ENCODE peak calls at places on chromosome 17, in eight cellular contexts. One of them, this sample, is unnamed.

GRCh38 chr17:18069101-18069500 is 18.6 kb upstream of the DRG2 start:
- DNase-seq in adipocyte: no peak
- DNase-seq in HTR-8/SVneo: no peak
- DNase-seq in stimulated activated CD4-positive, alpha-beta T cell treated with anti-CD3 and anti-CD28 coated beads, TNF-alpha, amount 100 ng/mL, for 1 hour: no peak
- DNase-seq in NAMALWA: no peak
- DNase-seq in neural progenitor cell: no peak
- DNase-seq in stimulated activated CD8-positive, alpha-beta memory T cell treated with anti-CD3 and anti-CD28 coated beads, Interleukin-12 subunit alpha, Interleukin-12 subunit beta, amount 100 ng/mL, for 1 hour: no peak
- DNase-seq in lower lobe of right lung: no peak
- DNase-seq in this sample: no peak

GRCh38 chr17:80017226-80018010 is 18.3 kb downstream of the TBC1D16 start:
- DNase-seq in lower lobe of right lung: no peak
- DNase-seq in NAMALWA: no peak
- DNase-seq in adipocyte: no peak
- DNase-seq in stimulated activated CD4-positive, alpha-beta T cell treated with anti-CD3 and anti-CD28 coated beads, TNF-alpha, amount 100 ng/mL, for 1 hour: no peak
- DNase-seq in neural progenitor cell: no peak
- DNase-seq in stimulated activated CD8-positive, alpha-beta memory T cell treated with anti-CD3 and anti-CD28 coated beads, Interleukin-12 subunit alpha, Interleukin-12 subunit beta, amount 100 ng/mL, for 1 hour: no peak
- DNase-seq in HTR-8/SVneo: no peak
- DNase-seq in this sample: no peak

GRCh38 chr17:19833914-19834313 is 33.8 kb downstream of the ULK2 start:
- DNase-seq in HTR-8/SVneo: no peak
- DNase-seq in stimulated activated CD4-positive, alpha-beta T cell treated with anti-CD3 and anti-CD28 coated beads, TNF-alpha, amount 100 ng/mL, for 1 hour: no peak
- DNase-seq in neural progenitor cell: no peak
- DNase-seq in adipocyte: no peak
- DNase-seq in stimulated activated CD8-positive, alpha-beta memory T cell treated with anti-CD3 and anti-CD28 coated beads, Interleukin-12 subunit alpha, Interleukin-12 subunit beta, amount 100 ng/mL, for 1 hour: no peak
- DNase-seq in lower lobe of right lung: no peak
- DNase-seq in NAMALWA: no peak
- DNase-seq in this sample: no peak

GRCh38 chr17:75088902-75089417 is 1.2 kb downstream of the SLC16A5 start:
- DNase-seq in stimulated activated CD4-positive, alpha-beta T cell treated with anti-CD3 and anti-CD28 coated beads, TNF-alpha, amount 100 ng/mL, for 1 hour: no peak
- DNase-seq in lower lobe of right lung: no peak
- DNase-seq in stimulated activated CD8-positive, alpha-beta memory T cell treated with anti-CD3 and anti-CD28 coated beads, Interleukin-12 subunit alpha, Interleukin-12 subunit beta, amount 100 ng/mL, for 1 hour: no peak
- DNase-seq in neural progenitor cell: no peak
- DNase-seq in adipocyte: no peak
- DNase-seq in HTR-8/SVneo: no peak
- DNase-seq in NAMALWA: no peak
- DNase-seq in this sample: no peak

GRCh38 chr17:45946841-45947256 is 52.2 kb upstream of the STH start:
- DNase-seq in neural progenitor cell: no peak
- DNase-seq in HTR-8/SVneo: no peak
- DNase-seq in lower lobe of right lung: no peak
- DNase-seq in stimulated activated CD4-positive, alpha-beta T cell treated with anti-CD3 and anti-CD28 coated beads, TNF-alpha, amount 100 ng/mL, for 1 hour: no peak
- DNase-seq in stimulated activated CD8-positive, alpha-beta memory T cell treated with anti-CD3 and anti-CD28 coated beads, Interleukin-12 subunit alpha, Interleukin-12 subunit beta, amount 100 ng/mL, for 1 hour: no peak
- DNase-seq in NAMALWA: peak; percentile 13
- DNase-seq in adipocyte: peak; percentile 7
- DNase-seq in this sample: peak; percentile 12

GRCh38 chr17:9446528-9446927 is 129.1 kb downstream of the STX8 start:
- DNase-seq in HTR-8/SVneo: no peak
- DNase-seq in stimulated activated CD8-positive, alpha-beta memory T cell treated with anti-CD3 and anti-CD28 coated beads, Interleukin-12 subunit alpha, Interleukin-12 subunit beta, amount 100 ng/mL, for 1 hour: no peak
- DNase-seq in neural progenitor cell: no peak
- DNase-seq in adipocyte: no peak
- DNase-seq in lower lobe of right lung: no peak
- DNase-seq in NAMALWA: no peak
- DNase-seq in stimulated activated CD4-positive, alpha-beta T cell treated with anti-CD3 and anti-CD28 coated beads, TNF-alpha, amount 100 ng/mL, for 1 hour: no peak
- DNase-seq in this sample: peak; percentile 20

GRCh38 chr17:35791681-35792350 is 3.6 kb downstream of the MMP28 start:
- DNase-seq in lower lobe of right lung: no peak
- DNase-seq in adipocyte: no peak
- DNase-seq in NAMALWA: no peak
- DNase-seq in HTR-8/SVneo: no peak
- DNase-seq in stimulated activated CD4-positive, alpha-beta T cell treated with anti-CD3 and anti-CD28 coated beads, TNF-alpha, amount 100 ng/mL, for 1 hour: no peak
- DNase-seq in stimulated activated CD8-positive, alpha-beta memory T cell treated with anti-CD3 and anti-CD28 coated beads, Interleukin-12 subunit alpha, Interleukin-12 subunit beta, amount 100 ng/mL, for 1 hour: no peak
- DNase-seq in neural progenitor cell: no peak
- DNase-seq in this sample: no peak

GRCh38 chr17:82840431-82840831 is 609 bp upstream of the ZNF750 start:
- DNase-seq in neural progenitor cell: peak; percentile 40
- DNase-seq in NAMALWA: no peak
- DNase-seq in HTR-8/SVneo: no peak
- DNase-seq in stimulated activated CD4-positive, alpha-beta T cell treated with anti-CD3 and anti-CD28 coated beads, TNF-alpha, amount 100 ng/mL, for 1 hour: no peak
- DNase-seq in adipocyte: no peak
- DNase-seq in lower lobe of right lung: no peak
- DNase-seq in stimulated activated CD8-positive, alpha-beta memory T cell treated with anti-CD3 and anti-CD28 coated beads, Interleukin-12 subunit alpha, Interleukin-12 subunit beta, amount 100 ng/mL, for 1 hour: no peak
- DNase-seq in this sample: no peak

GRCh38 chr17:9541718-9542117 is 33.9 kb downstream of the STX8 start:
- DNase-seq in adipocyte: no peak
- DNase-seq in NAMALWA: no peak
- DNase-seq in stimulated activated CD4-positive, alpha-beta T cell treated with anti-CD3 and anti-CD28 coated beads, TNF-alpha, amount 100 ng/mL, for 1 hour: no peak
- DNase-seq in HTR-8/SVneo: no peak
- DNase-seq in stimulated activated CD8-positive, alpha-beta memory T cell treated with anti-CD3 and anti-CD28 coated beads, Interleukin-12 subunit alpha, Interleukin-12 subunit beta, amount 100 ng/mL, for 1 hour: no peak
- DNase-seq in neural progenitor cell: no peak
- DNase-seq in lower lobe of right lung: no peak
- DNase-seq in this sample: no peak

GRCh38 chr17:65914784-65915342 is 277.1 kb downstream of the CEP112 start:
- DNase-seq in adipocyte: no peak
- DNase-seq in stimulated activated CD4-positive, alpha-beta T cell treated with anti-CD3 and anti-CD28 coated beads, TNF-alpha, amount 100 ng/mL, for 1 hour: no peak
- DNase-seq in HTR-8/SVneo: no peak
- DNase-seq in lower lobe of right lung: no peak
- DNase-seq in neural progenitor cell: no peak
- DNase-seq in NAMALWA: peak; percentile 6
- DNase-seq in stimulated activated CD8-positive, alpha-beta memory T cell treated with anti-CD3 and anti-CD28 coated beads, Interleukin-12 subunit alpha, Interleukin-12 subunit beta, amount 100 ng/mL, for 1 hour: no peak
- DNase-seq in this sample: peak; percentile 11

GRCh38 chr17:27407916-27408846 is 48.1 kb upstream of the KSR1 start:
- DNase-seq in neural progenitor cell: peak; percentile 37
- DNase-seq in lower lobe of right lung: no peak
- DNase-seq in adipocyte: peak; percentile 88
- DNase-seq in stimulated activated CD8-positive, alpha-beta memory T cell treated with anti-CD3 and anti-CD28 coated beads, Interleukin-12 subunit alpha, Interleukin-12 subunit beta, amount 100 ng/mL, for 1 hour: no peak
- DNase-seq in stimulated activated CD4-positive, alpha-beta T cell treated with anti-CD3 and anti-CD28 coated beads, TNF-alpha, amount 100 ng/mL, for 1 hour: no peak
- DNase-seq in HTR-8/SVneo: peak; percentile 57
- DNase-seq in NAMALWA: no peak
- DNase-seq in this sample: peak; percentile 80

GRCh38 chr17:17503566-17504130 is 7.5 kb upstream of the RASD1 start:
- DNase-seq in neural progenitor cell: no peak
- DNase-seq in adipocyte: no peak
- DNase-seq in lower lobe of right lung: peak; percentile 31
- DNase-seq in stimulated activated CD8-positive, alpha-beta memory T cell treated with anti-CD3 and anti-CD28 coated beads, Interleukin-12 subunit alpha, Interleukin-12 subunit beta, amount 100 ng/mL, for 1 hour: no peak
- DNase-seq in HTR-8/SVneo: no peak
- DNase-seq in NAMALWA: no peak
- DNase-seq in stimulated activated CD4-positive, alpha-beta T cell treated with anti-CD3 and anti-CD28 coated beads, TNF-alpha, amount 100 ng/mL, for 1 hour: no peak
- DNase-seq in this sample: no peak

GRCh38 chr17:37259030-37259735 is 116.6 kb upstream of the C17orf78 start:
- DNase-seq in NAMALWA: no peak
- DNase-seq in adipocyte: no peak
- DNase-seq in lower lobe of right lung: no peak
- DNase-seq in stimulated activated CD8-positive, alpha-beta memory T cell treated with anti-CD3 and anti-CD28 coated beads, Interleukin-12 subunit alpha, Interleukin-12 subunit beta, amount 100 ng/mL, for 1 hour: no peak
- DNase-seq in stimulated activated CD4-positive, alpha-beta T cell treated with anti-CD3 and anti-CD28 coated beads, TNF-alpha, amount 100 ng/mL, for 1 hour: no peak
- DNase-seq in neural progenitor cell: no peak
- DNase-seq in HTR-8/SVneo: no peak
- DNase-seq in this sample: peak; percentile 26

GRCh38 chr17:78933025-78933958 is 8.1 kb upstream of the TIMP2 start:
- DNase-seq in lower lobe of right lung: no peak
- DNase-seq in NAMALWA: peak; percentile 14
- DNase-seq in HTR-8/SVneo: peak; percentile 84
- DNase-seq in neural progenitor cell: no peak
- DNase-seq in stimulated activated CD4-positive, alpha-beta T cell treated with anti-CD3 and anti-CD28 coated beads, TNF-alpha, amount 100 ng/mL, for 1 hour: peak; percentile 10
- DNase-seq in stimulated activated CD8-positive, alpha-beta memory T cell treated with anti-CD3 and anti-CD28 coated beads, Interleukin-12 subunit alpha, Interleukin-12 subunit beta, amount 100 ng/mL, for 1 hour: no peak
- DNase-seq in adipocyte: peak; percentile 96
- DNase-seq in this sample: peak; percentile 97

GRCh38 chr17:13465678-13466077 is 136.1 kb downstream of the HS3ST3A1 start:
- DNase-seq in stimulated activated CD4-positive, alpha-beta T cell treated with anti-CD3 and anti-CD28 coated beads, TNF-alpha, amount 100 ng/mL, for 1 hour: no peak
- DNase-seq in HTR-8/SVneo: no peak
- DNase-seq in stimulated activated CD8-positive, alpha-beta memory T cell treated with anti-CD3 and anti-CD28 coated beads, Interleukin-12 subunit alpha, Interleukin-12 subunit beta, amount 100 ng/mL, for 1 hour: no peak
- DNase-seq in adipocyte: no peak
- DNase-seq in NAMALWA: no peak
- DNase-seq in neural progenitor cell: no peak
- DNase-seq in lower lobe of right lung: no peak
- DNase-seq in this sample: no peak

GRCh38 chr17:64259922-64260321 is 3.1 kb downstream of the TEX2 start:
- DNase-seq in NAMALWA: no peak
- DNase-seq in stimulated activated CD4-positive, alpha-beta T cell treated with anti-CD3 and anti-CD28 coated beads, TNF-alpha, amount 100 ng/mL, for 1 hour: no peak
- DNase-seq in lower lobe of right lung: no peak
- DNase-seq in adipocyte: peak; percentile 74
- DNase-seq in neural progenitor cell: no peak
- DNase-seq in stimulated activated CD8-positive, alpha-beta memory T cell treated with anti-CD3 and anti-CD28 coated beads, Interleukin-12 subunit alpha, Interleukin-12 subunit beta, amount 100 ng/mL, for 1 hour: no peak
- DNase-seq in HTR-8/SVneo: no peak
- DNase-seq in this sample: peak; percentile 79

GRCh38 chr17:2770129-2770528 is 20.7 kb upstream of the CCDC92B start:
- DNase-seq in stimulated activated CD8-positive, alpha-beta memory T cell treated with anti-CD3 and anti-CD28 coated beads, Interleukin-12 subunit alpha, Interleukin-12 subunit beta, amount 100 ng/mL, for 1 hour: no peak
- DNase-seq in adipocyte: no peak
- DNase-seq in lower lobe of right lung: no peak
- DNase-seq in NAMALWA: no peak
- DNase-seq in neural progenitor cell: no peak
- DNase-seq in stimulated activated CD4-positive, alpha-beta T cell treated with anti-CD3 and anti-CD28 coated beads, TNF-alpha, amount 100 ng/mL, for 1 hour: no peak
- DNase-seq in HTR-8/SVneo: no peak
- DNase-seq in this sample: no peak

GRCh38 chr17:47277921-47278320 is 24.3 kb downstream of the ITGB3 start:
- DNase-seq in HTR-8/SVneo: no peak
- DNase-seq in stimulated activated CD4-positive, alpha-beta T cell treated with anti-CD3 and anti-CD28 coated beads, TNF-alpha, amount 100 ng/mL, for 1 hour: no peak
- DNase-seq in lower lobe of right lung: no peak
- DNase-seq in neural progenitor cell: no peak
- DNase-seq in NAMALWA: no peak
- DNase-seq in adipocyte: peak; percentile 41
- DNase-seq in stimulated activated CD8-positive, alpha-beta memory T cell treated with anti-CD3 and anti-CD28 coated beads, Interleukin-12 subunit alpha, Interleukin-12 subunit beta, amount 100 ng/mL, for 1 hour: no peak
- DNase-seq in this sample: no peak

GRCh38 chr17:17022011-17022800 is 20.1 kb upstream of the MPRIP start:
- DNase-seq in lower lobe of right lung: peak; percentile 43
- DNase-seq in stimulated activated CD4-positive, alpha-beta T cell treated with anti-CD3 and anti-CD28 coated beads, TNF-alpha, amount 100 ng/mL, for 1 hour: no peak
- DNase-seq in NAMALWA: no peak
- DNase-seq in adipocyte: no peak
- DNase-seq in stimulated activated CD8-positive, alpha-beta memory T cell treated with anti-CD3 and anti-CD28 coated beads, Interleukin-12 subunit alpha, Interleukin-12 subunit beta, amount 100 ng/mL, for 1 hour: no peak
- DNase-seq in HTR-8/SVneo: no peak
- DNase-seq in neural progenitor cell: no peak
- DNase-seq in this sample: no peak

GRCh38 chr17:45940826-45941225 is 46.5 kb downstream of the MAPT start:
- DNase-seq in neural progenitor cell: no peak
- DNase-seq in HTR-8/SVneo: no peak
- DNase-seq in NAMALWA: no peak
- DNase-seq in stimulated activated CD4-positive, alpha-beta T cell treated with anti-CD3 and anti-CD28 coated beads, TNF-alpha, amount 100 ng/mL, for 1 hour: no peak
- DNase-seq in stimulated activated CD8-positive, alpha-beta memory T cell treated with anti-CD3 and anti-CD28 coated beads, Interleukin-12 subunit alpha, Interleukin-12 subunit beta, amount 100 ng/mL, for 1 hour: no peak
- DNase-seq in lower lobe of right lung: no peak
- DNase-seq in adipocyte: no peak
- DNase-seq in this sample: no peak

GRCh38 chr17:57810740-57811632 is 38.9 kb downstream of the MRPS23 start:
- DNase-seq in lower lobe of right lung: no peak
- DNase-seq in adipocyte: peak; percentile 51
- DNase-seq in neural progenitor cell: no peak
- DNase-seq in stimulated activated CD4-positive, alpha-beta T cell treated with anti-CD3 and anti-CD28 coated beads, TNF-alpha, amount 100 ng/mL, for 1 hour: no peak
- DNase-seq in HTR-8/SVneo: peak; percentile 63
- DNase-seq in NAMALWA: peak; percentile 24
- DNase-seq in stimulated activated CD8-positive, alpha-beta memory T cell treated with anti-CD3 and anti-CD28 coated beads, Interleukin-12 subunit alpha, Interleukin-12 subunit beta, amount 100 ng/mL, for 1 hour: no peak
- DNase-seq in this sample: peak; percentile 46

GRCh38 chr17:57899822-57900221 is 50.0 kb upstream of the MRPS23 start:
- DNase-seq in stimulated activated CD8-positive, alpha-beta memory T cell treated with anti-CD3 and anti-CD28 coated beads, Interleukin-12 subunit alpha, Interleukin-12 subunit beta, amount 100 ng/mL, for 1 hour: no peak
- DNase-seq in HTR-8/SVneo: no peak
- DNase-seq in lower lobe of right lung: peak; percentile 85
- DNase-seq in NAMALWA: no peak
- DNase-seq in adipocyte: no peak
- DNase-seq in stimulated activated CD4-positive, alpha-beta T cell treated with anti-CD3 and anti-CD28 coated beads, TNF-alpha, amount 100 ng/mL, for 1 hour: no peak
- DNase-seq in neural progenitor cell: no peak
- DNase-seq in this sample: no peak

GRCh38 chr17:7234100-7235012 is at the start of gene DVL2:
- DNase-seq in stimulated activated CD4-positive, alpha-beta T cell treated with anti-CD3 and anti-CD28 coated beads, TNF-alpha, amount 100 ng/mL, for 1 hour: peak; percentile 87
- DNase-seq in neural progenitor cell: peak; percentile 97
- DNase-seq in NAMALWA: peak; percentile 89
- DNase-seq in adipocyte: peak; percentile 98
- DNase-seq in HTR-8/SVneo: peak; percentile 95
- DNase-seq in stimulated activated CD8-positive, alpha-beta memory T cell treated with anti-CD3 and anti-CD28 coated beads, Interleukin-12 subunit alpha, Interleukin-12 subunit beta, amount 100 ng/mL, for 1 hour: peak; percentile 92
- DNase-seq in lower lobe of right lung: peak; percentile 97
- DNase-seq in this sample: peak; percentile 96

GRCh38 chr17:728911-729310 is 3.5 kb upstream of the TLCD3A start:
- DNase-seq in stimulated activated CD4-positive, alpha-beta T cell treated with anti-CD3 and anti-CD28 coated beads, TNF-alpha, amount 100 ng/mL, for 1 hour: no peak
- DNase-seq in HTR-8/SVneo: no peak
- DNase-seq in lower lobe of right lung: no peak
- DNase-seq in stimulated activated CD8-positive, alpha-beta memory T cell treated with anti-CD3 and anti-CD28 coated beads, Interleukin-12 subunit alpha, Interleukin-12 subunit beta, amount 100 ng/mL, for 1 hour: no peak
- DNase-seq in adipocyte: no peak
- DNase-seq in neural progenitor cell: no peak
- DNase-seq in NAMALWA: no peak
- DNase-seq in this sample: no peak

GRCh38 chr17:82846061-82846691 is 6.4 kb upstream of the ZNF750 start:
- DNase-seq in stimulated activated CD8-positive, alpha-beta memory T cell treated with anti-CD3 and anti-CD28 coated beads, Interleukin-12 subunit alpha, Interleukin-12 subunit beta, amount 100 ng/mL, for 1 hour: no peak
- DNase-seq in lower lobe of right lung: no peak
- DNase-seq in NAMALWA: no peak
- DNase-seq in neural progenitor cell: no peak
- DNase-seq in HTR-8/SVneo: no peak
- DNase-seq in adipocyte: no peak
- DNase-seq in stimulated activated CD4-positive, alpha-beta T cell treated with anti-CD3 and anti-CD28 coated beads, TNF-alpha, amount 100 ng/mL, for 1 hour: no peak
- DNase-seq in this sample: no peak

GRCh38 chr17:78522031-78522809 is 55.0 kb downstream of the DNAH17 start:
- DNase-seq in NAMALWA: no peak
- DNase-seq in adipocyte: no peak
- DNase-seq in neural progenitor cell: no peak
- DNase-seq in lower lobe of right lung: no peak
- DNase-seq in stimulated activated CD8-positive, alpha-beta memory T cell treated with anti-CD3 and anti-CD28 coated beads, Interleukin-12 subunit alpha, Interleukin-12 subunit beta, amount 100 ng/mL, for 1 hour: no peak
- DNase-seq in stimulated activated CD4-positive, alpha-beta T cell treated with anti-CD3 and anti-CD28 coated beads, TNF-alpha, amount 100 ng/mL, for 1 hour: no peak
- DNase-seq in HTR-8/SVneo: no peak
- DNase-seq in this sample: no peak

This sample was measured in fibroblast of pulmonary artery.